ENCODE peak calls at places on chromosome 7, in nine cellular contexts. R is RPMI7951; H is activated T-helper 1 cell treated with anti-CD3 and anti-CD28 coated beads, Interleukin-12 subunit alpha, Interleukin-12 subunit beta, Interleukin-2, Interleukin-4 antibody, amounts not matched to agents 30 ng/mL and 10 ng/mL and 1 ng/mL, durations not matched to agents 14 hours and 24 hours and 36 hours; G is activated CD4-positive, alpha-beta T cell treated with anti-CD3 and anti-CD28 coated beads, Interleukin-2, amount 10 ng/mL, durations not matched to agents 7 days and 5 days; K is lower lobe of right lung; O is foreskin melanocyte; W is Kasumi-1; M is kidney glomerular epithelial cell; B is aorta. Z is an unnamed sample.
A peak's percentile ranks its signal among the peaks of the same experiment; 100 is the strongest.

GRCh38 chr7:9657257-9657656 is 1223.8 kb downstream of the NXPH1 start:
- DNase-seq in B (no peak), G (no peak), W (peak; percentile 17), R (no peak), H (no peak), K (no peak), M (no peak), O (no peak), Z (no peak)

GRCh38 chr7:100965723-100966541 is 3.4 kb upstream of the MUC12 start:
- DNase-seq in W (no peak), H (peak; percentile 64), G (peak; percentile 58), K (peak; percentile 85), B (peak; percentile 85), R (peak; percentile 32), O (peak; percentile 31), M (no peak), Z (peak; percentile 96)

GRCh38 chr7:129188892-129189660 is 643 bp downstream of the SMO start:
- DNase-seq in G (no peak), B (no peak), K (no peak), W (no peak), H (no peak), M (no peak), R (no peak), O (peak; percentile 8), Z (peak; percentile 51)

GRCh38 chr7:32104766-32105165 is 34.6 kb upstream of the PDE1C start:
- DNase-seq in B (no peak), W (peak; percentile 3), K (no peak), M (no peak), R (peak; percentile 60), H (no peak), G (no peak), O (no peak), Z (no peak)

GRCh38 chr7:44131173-44132009 is 8.0 kb upstream of the POLD2 start:
- DNase-seq in R (no peak), G (no peak), K (no peak), O (no peak), H (no peak), M (peak; percentile 9), W (no peak), B (no peak), Z (peak; percentile 64)

GRCh38 chr7:124690840-124691239 is 74.8 kb downstream of the GPR37 start:
- DNase-seq in M (no peak), H (no peak), R (no peak), W (no peak), B (no peak), K (no peak), O (no peak), G (no peak), Z (no peak)

GRCh38 chr7:24372973-24373372 is 89.0 kb downstream of the NPY start:
- DNase-seq in G (no peak), B (no peak), K (no peak), R (no peak), H (no peak), M (no peak), W (no peak), O (no peak), Z (no peak)

GRCh38 chr7:30157217-30157616 is 22.4 kb downstream of the MTURN start:
- DNase-seq in G (peak; percentile 67), B (no peak), M (no peak), H (no peak), O (no peak), R (no peak), W (no peak), K (no peak), Z (no peak)

GRCh38 chr7:91913612-91914011 is 27.1 kb upstream of the AKAP9 start:
- DNase-seq in R (peak; percentile 32), G (no peak), B (no peak), K (no peak), O (no peak), M (no peak), H (no peak), W (no peak), Z (peak; percentile 11)

GRCh38 chr7:22485189-22485588 is 14.8 kb downstream of the STEAP1B start:
- DNase-seq in O (no peak), B (no peak), R (peak; percentile 47), W (no peak), K (no peak), M (no peak), G (no peak), H (no peak), Z (no peak)

GRCh38 chr7:48299580-48300169 is 128.4 kb downstream of the ABCA13 start:
- DNase-seq in M (peak; percentile 55), G (peak; percentile 60), B (no peak), O (peak; percentile 54), H (peak; percentile 20), W (peak; percentile 68), R (peak; percentile 80), K (no peak), Z (peak; percentile 31)

GRCh38 chr7:133698127-133698526 is 429.0 kb upstream of the LRGUK start:
- DNase-seq in G (no peak), B (no peak), W (no peak), K (no peak), H (no peak), M (no peak), R (no peak), O (no peak), Z (no peak)

GRCh38 chr7:129825005-129825553 is 127.7 kb downstream of the UBE2H start:
- DNase-seq in B (peak; percentile 77), H (peak; percentile 4), R (peak; percentile 63), W (peak; percentile 45), M (peak; percentile 79), O (peak; percentile 31), K (peak; percentile 77), G (peak; percentile 39), Z (peak; percentile 90)

GRCh38 chr7:73650524-73650923 is 17.1 kb upstream of the VPS37D start:
- DNase-seq in M (no peak), O (no peak), H (no peak), W (no peak), B (no peak), G (no peak), K (no peak), R (no peak), Z (no peak)

GRCh38 chr7:14419554-14419953 is 430.1 kb upstream of the ETV1 start:
- DNase-seq in G (no peak), B (no peak), R (no peak), M (no peak), H (no peak), W (no peak), O (no peak), K (no peak), Z (no peak)

GRCh38 chr7:153297141-153297540 is 537.6 kb downstream of the ACTR3B start:
- DNase-seq in B (no peak), M (no peak), W (no peak), O (no peak), G (no peak), R (peak; percentile 35), H (no peak), K (no peak), Z (peak; percentile 64)

GRCh38 chr7:135512135-135512887 is 2.4 kb upstream of the CNOT4 start:
- DNase-seq in K (no peak), G (peak; percentile 59), W (peak; percentile 92), O (peak; percentile 40), B (no peak), H (peak; percentile 16), R (peak; percentile 67), M (no peak), Z (peak; percentile 44)

GRCh38 chr7:156456503-156457115 is 184.0 kb upstream of the RNF32 start:
- DNase-seq in R (no peak), W (no peak), O (no peak), M (no peak), H (no peak), B (no peak), K (no peak), G (no peak), Z (no peak)

GRCh38 chr7:117435475-117436043 is 8.3 kb upstream of the ASZ1 start:
- DNase-seq in M (peak; percentile 88), H (no peak), R (no peak), B (no peak), O (no peak), K (no peak), W (no peak), G (no peak), Z (peak; percentile 72)

GRCh38 chr7:105013818-105014724 is at the start of gene KMT2E:
- DNase-seq in M (peak; percentile 78), O (no peak), B (peak; percentile 95), W (peak; percentile 75), G (peak; percentile 92), R (peak; percentile 84), K (peak; percentile 93), H (peak; percentile 90), Z (peak; percentile 97)

GRCh38 chr7:100603697-100604077 is 1.5 kb downstream of the PCOLCE start:
- DNase-seq in O (no peak), H (no peak), W (no peak), B (no peak), R (peak; percentile 43), K (no peak), M (no peak), G (no peak), Z (no peak)

GRCh38 chr7:76089865-76090495 is 42.1 kb downstream of the MDH2 start:
- DNase-seq in O (no peak), W (no peak), R (no peak), B (no peak), K (no peak), H (no peak), M (no peak), G (no peak), Z (no peak)

GRCh38 chr7:68038621-68039314 is 1042.1 kb downstream of the TYW1 start:
- DNase-seq in R (peak; percentile 53), H (no peak), K (no peak), O (no peak), M (peak; percentile 72), W (no peak), G (no peak), B (no peak), Z (no peak)

GRCh38 chr7:152354061-152354460 is 81.7 kb downstream of the KMT2C start:
- DNase-seq in R (no peak), K (no peak), H (no peak), M (peak; percentile 28), B (no peak), W (no peak), O (no peak), G (no peak), Z (no peak)

GRCh38 chr7:1529383-1530116 is 952 bp upstream of the MAFK start:
- DNase-seq in B (peak; percentile 60), R (no peak), H (no peak), K (no peak), W (no peak), O (no peak), M (no peak), G (no peak), Z (no peak)

GRCh38 chr7:137440434-137440830 is 96.9 kb upstream of the PTN start:
- DNase-seq in K (no peak), W (no peak), O (peak; percentile 87), H (no peak), M (no peak), G (no peak), R (peak; percentile 60), B (no peak), Z (no peak)

GRCh38 chr7:11193888-11194287 is 220.2 kb downstream of the PHF14 start:
- DNase-seq in M (no peak), O (no peak), G (no peak), W (no peak), H (no peak), R (no peak), B (no peak), K (no peak), Z (no peak)

GRCh38 chr7:95550546-95550945 is 45.8 kb downstream of the PDK4 start:
- DNase-seq in H (no peak), O (no peak), R (no peak), K (no peak), W (no peak), G (no peak), M (no peak), B (no peak), Z (no peak)

GRCh38 chr7:78115876-78116275 is 317.3 kb downstream of the PHTF2 start:
- DNase-seq in H (no peak), R (no peak), B (no peak), W (no peak), K (no peak), G (no peak), O (no peak), M (no peak), Z (no peak)

GRCh38 chr7:94514917-94515316 is 5.3 kb downstream of the CASD1 start:
- DNase-seq in K (no peak), R (no peak), M (no peak), B (no peak), H (no peak), O (no peak), W (no peak), G (no peak), Z (no peak)

GRCh38 chr7:139431010-139431409 is 52.5 kb downstream of the KLRG2 start:
- DNase-seq in G (no peak), O (peak; percentile 10), W (no peak), M (no peak), H (no peak), B (no peak), R (no peak), K (no peak), Z (no peak)